ENCODE peak calls at places on chromosome 5, in seven cellular contexts. X is spleen, N is vagina, H is stomach, Q is H1, A is endothelial cell of umbilical vein, W is transverse colon. V is an unnamed sample.
A peak's percentile ranks its signal among the peaks of the same experiment; 100 is the strongest.

GRCh38 chr5:163399923-163400322 is 37.5 kb upstream of the CCNG1 start:
- DNase-seq in X (no peak), N (no peak), H (no peak), Q (no peak), A (no peak), W (no peak), V (no peak)

GRCh38 chr5:167049043-167049663 is 1242.3 kb upstream of the WWC1 start:
- DNase-seq in X (no peak), N (no peak), H (peak; percentile 32), Q (no peak), A (peak; percentile 9), W (peak; percentile 46), V (no peak)

GRCh38 chr5:139705655-139706587 is 57.8 kb downstream of the CXXC5 start:
- DNase-seq in X (no peak), N (no peak), H (no peak), Q (no peak), A (no peak), W (no peak), V (no peak)

GRCh38 chr5:1522601-1523479 is 920 bp downstream of the LPCAT1 start:
- DNase-seq in X (peak; percentile 90), N (peak; percentile 83), H (peak; percentile 38), Q (no peak), A (no peak), W (peak; percentile 7), V (no peak)

GRCh38 chr5:7850533-7851239 is at the start of gene CFAP90:
- DNase-seq in X (peak; percentile 79), N (no peak), H (peak; percentile 62), Q (no peak), A (peak; percentile 40), W (peak; percentile 26), V (peak; percentile 67)

GRCh38 chr5:100667021-100667671 is 132.0 kb downstream of the FAM174A start:
- DNase-seq in X (no peak), N (no peak), H (no peak), Q (no peak), A (peak; percentile 54), W (no peak), V (no peak)

GRCh38 chr5:64096771-64097170 is 68.9 kb upstream of the RNF180 start:
- DNase-seq in X (no peak), N (no peak), H (no peak), Q (no peak), A (no peak), W (no peak), V (no peak)

GRCh38 chr5:34863947-34864346 is 25.0 kb downstream of the TTC23L start:
- DNase-seq in X (no peak), N (no peak), H (no peak), Q (no peak), A (peak; percentile 72), W (no peak), V (no peak)

GRCh38 chr5:34499001-34499734 is 157.0 kb upstream of the RAI14 start:
- DNase-seq in X (no peak), N (peak; percentile 79), H (no peak), Q (no peak), A (peak; percentile 89), W (no peak), V (no peak)

GRCh38 chr5:102283111-102283797 is 12.8 kb downstream of the SLCO4C1 start:
- DNase-seq in X (no peak), N (no peak), H (no peak), Q (no peak), A (no peak), W (no peak), V (no peak)

GRCh38 chr5:132086277-132086794 is 12.7 kb downstream of the CSF2 start:
- DNase-seq in X (peak; percentile 76), N (no peak), H (peak; percentile 50), Q (no peak), A (peak; percentile 99), W (no peak), V (no peak)

GRCh38 chr5:172624083-172624995 is 16.7 kb upstream of the NEURL1B start:
- DNase-seq in X (peak; percentile 64), N (no peak), H (no peak), Q (no peak), A (no peak), W (no peak), V (no peak)

GRCh38 chr5:56059854-56060253 is 65.1 kb upstream of the IL6ST start:
- DNase-seq in X (no peak), N (no peak), H (no peak), Q (no peak), A (no peak), W (no peak), V (no peak)

GRCh38 chr5:68333649-68334549 is 118.3 kb downstream of the PIK3R1 start:
- DNase-seq in X (no peak), N (no peak), H (no peak), Q (no peak), A (peak; percentile 60), W (no peak), V (no peak)

GRCh38 chr5:110072646-110073045 is 382.9 kb downstream of the MAN2A1 start:
- DNase-seq in X (no peak), N (no peak), H (no peak), Q (no peak), A (no peak), W (no peak), V (no peak)

GRCh38 chr5:110077147-110077546 is 387.4 kb downstream of the MAN2A1 start:
- DNase-seq in X (no peak), N (no peak), H (no peak), Q (no peak), A (no peak), W (no peak), V (no peak)

GRCh38 chr5:110073534-110073933 is 383.8 kb downstream of the MAN2A1 start:
- DNase-seq in X (no peak), N (no peak), H (no peak), Q (no peak), A (no peak), W (no peak), V (no peak)

GRCh38 chr5:110070836-110071235 is 381.1 kb downstream of the MAN2A1 start:
- DNase-seq in X (no peak), N (no peak), H (no peak), Q (no peak), A (no peak), W (no peak), V (no peak)

GRCh38 chr5:110075656-110076055 is 385.9 kb downstream of the MAN2A1 start:
- DNase-seq in X (no peak), N (no peak), H (no peak), Q (no peak), A (no peak), W (no peak), V (no peak)
- H3K9me3 ChIP-seq in X (no peaks in the 10 kb centered on the region), N (no peaks in the 10 kb centered on the region), H (peaks cover 30% of the 10 kb centered on the region), Q (no peaks in the 10 kb centered on the region), A (peaks cover 2% of the 10 kb centered on the region), W (peaks cover 4% of the 10 kb centered on the region), V (peaks cover 15% of the 10 kb centered on the region)

DNA sequence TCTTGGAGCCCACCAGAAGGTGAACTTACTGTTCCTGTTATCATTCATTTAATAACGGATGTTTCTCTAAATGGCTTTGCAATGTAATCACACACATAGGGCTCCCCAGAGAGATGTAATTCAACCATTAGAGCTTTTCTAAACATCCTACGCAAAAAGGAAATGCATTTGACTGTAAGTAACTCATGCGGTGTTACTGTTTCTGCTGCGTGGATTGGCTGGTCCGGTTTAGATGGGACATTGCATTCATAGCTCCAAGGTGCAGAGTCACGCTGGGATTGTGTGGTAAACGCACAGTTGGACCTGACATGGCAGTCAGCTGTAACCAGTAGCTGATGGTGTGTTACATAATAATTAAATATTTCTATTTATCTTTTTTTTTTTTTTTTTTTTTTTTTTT is 185.5 kb upstream of the OTULINL start:
- DNase-seq in X (no peak), N (no peak), H (no peak), Q (no peak), A (no peak), W (no peak), V (no peak)
- TF ChIP-seq POLR2AphosphoS5 in X (no peak), N (no peak), H (no peak), Q (no peak), A (no peak), W (no peak), V (no peak)

DNA sequence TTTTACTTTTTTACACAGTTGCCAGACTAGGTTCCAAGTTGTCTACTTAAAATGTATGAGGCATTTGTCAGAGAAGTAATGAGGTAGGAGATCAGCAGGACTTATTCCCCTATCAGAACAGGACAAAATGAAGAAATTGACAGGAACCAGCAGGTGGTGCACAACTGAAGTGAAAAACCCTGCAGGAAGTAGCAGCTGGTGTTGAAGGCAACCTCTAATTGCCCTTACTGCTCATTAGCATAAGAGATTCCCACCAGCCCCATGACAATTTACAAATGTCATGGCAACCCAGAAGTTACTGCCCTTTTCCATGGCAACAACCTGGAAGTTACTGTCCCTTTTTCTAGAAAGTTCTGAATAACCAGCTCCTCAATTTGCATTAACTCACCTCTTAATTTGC is 5.4 kb downstream of the PCDHB15 start:
- DNase-seq in X (no peak), N (no peak), H (no peak), Q (no peak), A (no peak), W (no peak), V (no peak)
- H3K9me3 ChIP-seq in X (peaks cover 32% of the 10 kb centered on the region), N (peaks cover 76% of the 10 kb centered on the region), H (peaks cover 99% of the 10 kb centered on the region), Q (peaks cover 80% of the 10 kb centered on the region), A (no peaks in the 10 kb centered on the region), W (peaks cover 97% of the 10 kb centered on the region), V (peaks cover 100% of the 10 kb centered on the region)

DNA sequence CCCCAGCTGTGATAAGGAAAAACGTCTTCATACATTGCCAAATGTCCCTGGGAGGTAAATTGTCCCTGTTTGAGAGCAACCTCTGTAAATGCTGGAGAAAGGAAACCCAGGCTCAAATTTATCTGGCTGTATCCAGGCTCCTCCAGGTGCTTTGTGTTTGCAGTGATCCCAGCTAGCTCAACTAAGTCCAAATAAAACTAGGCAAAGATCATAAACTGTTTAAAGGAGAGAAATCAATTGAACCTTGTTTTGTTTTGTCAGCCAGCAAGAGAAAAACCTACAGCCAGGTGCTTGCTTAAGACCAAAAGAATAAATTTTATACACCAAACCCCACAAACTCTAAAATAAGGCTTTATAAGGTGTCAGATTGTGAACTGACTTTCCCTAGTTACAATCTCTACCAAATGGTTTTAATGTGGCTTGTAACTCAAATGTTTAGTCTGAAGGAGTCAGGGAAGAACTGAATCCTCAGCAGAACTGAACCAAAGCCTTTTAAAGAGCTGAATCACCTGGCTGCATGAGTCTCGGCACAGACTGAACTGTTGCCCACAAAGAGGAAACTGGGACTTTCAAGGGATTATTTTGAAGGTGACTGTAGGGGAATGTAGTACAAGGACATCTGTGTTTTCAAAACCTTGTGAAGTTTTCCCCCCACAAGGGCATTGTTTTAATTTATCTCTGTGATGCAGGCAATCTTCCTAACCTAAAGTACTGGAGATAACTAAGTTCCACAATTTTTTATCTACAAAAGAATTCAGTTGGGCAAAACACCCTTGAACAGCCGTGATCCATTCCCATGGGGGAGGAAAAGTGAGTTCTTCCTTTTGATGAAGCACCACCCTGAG is 201.7 kb upstream of the TARS1 start:
- DNase-seq in X (no peak), N (no peak), H (no peak), Q (no peak), A (peak; percentile 49), W (no peak), V (no peak)
- TF ChIP-seq POLR2AphosphoS5 in X (peak; percentile 35), N (no peak), H (no peak), Q (no peak), A (no peak), W (no peak), V (no peak)

DNA sequence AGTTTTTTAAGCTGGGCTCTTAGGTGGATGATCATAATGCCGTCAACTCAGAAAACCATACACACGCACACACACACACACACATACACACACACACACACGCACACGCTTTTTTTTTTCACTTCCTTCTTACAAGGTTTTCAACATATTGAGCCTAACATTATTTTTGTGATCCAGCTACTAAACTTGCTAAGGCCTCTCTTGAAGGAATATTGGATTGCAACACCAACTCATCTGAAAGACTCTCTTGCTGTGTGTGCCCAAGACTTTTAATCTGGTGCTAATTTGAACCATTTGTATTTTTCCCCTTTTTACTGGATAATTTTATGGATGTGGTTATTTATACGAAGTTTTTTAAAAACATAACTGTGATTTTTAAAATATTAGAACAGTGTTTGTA is 1045.2 kb downstream of the DTWD2 start:
- DNase-seq in X (no peak), N (no peak), H (no peak), Q (no peak), A (no peak), W (no peak), V (no peak)
- H3K9me3 ChIP-seq in X (no peaks in the 10 kb centered on the region), N (no peaks in the 10 kb centered on the region), H (peaks cover 20% of the 10 kb centered on the region), Q (no peaks in the 10 kb centered on the region), A (no peaks in the 10 kb centered on the region), W (no peaks in the 10 kb centered on the region), V (no peaks in the 10 kb centered on the region)

V was measured in breast epithelium.